ENCODE peak calls at places on chromosome 5, in five cellular contexts. Y is hepatocyte, T is IMR-90, N is K562, W is mammary epithelial cell. I is an unnamed sample.

GRCh38 chr5:89353837-89354551 is 471.0 kb upstream of the MEF2C start:
- DNase-seq in Y (no peak), T (no peak), N (no peak), W (no peak), I (no peak)

GRCh38 chr5:81021486-81021885 is 61.3 kb downstream of the RASGRF2 start:
- DNase-seq in Y (no peak), T (no peak), N (no peak), W (peak; percentile 30), I (no peak)

GRCh38 chr5:133246376-133247144 is 194.7 kb downstream of the HSPA4 start:
- DNase-seq in Y (no peak), T (peak; percentile 20), N (no peak), W (no peak), I (no peak)

GRCh38 chr5:176675676-176676360 is 28.5 kb downstream of the TSPAN17 start:
- DNase-seq in Y (no peak), T (no peak), N (peak; percentile 67), W (no peak), I (no peak)

GRCh38 chr5:92548351-92548750 is 1032.7 kb downstream of the NR2F1-AS1 start:
- DNase-seq in Y (no peak), T (peak; percentile 88), N (no peak), W (no peak), I (no peak)

GRCh38 chr5:108381034-108381954 is 604 bp downstream of the FBXL17 start:
- DNase-seq in Y (peak; percentile 86), T (peak; percentile 63), N (peak; percentile 59), W (peak; percentile 78), I (peak; percentile 82)

GRCh38 chr5:133392448-133392847 is 219.9 kb downstream of the FSTL4 start:
- DNase-seq in Y (no peak), T (no peak), N (no peak), W (no peak), I (no peak)

GRCh38 chr5:74396913-74397606 is 243.5 kb downstream of the ENC1 start:
- DNase-seq in Y (no peak), T (no peak), N (no peak), W (no peak), I (no peak)

GRCh38 chr5:127517480-127518318 is at the start of gene PRRC1:
- DNase-seq in Y (peak; percentile 94), T (peak; percentile 81), N (peak; percentile 91), W (peak; percentile 77), I (peak; percentile 87)

GRCh38 chr5:90421136-90421535 is 11.6 kb upstream of the CETN3 start:
- DNase-seq in Y (peak; percentile 42), T (peak; percentile 6), N (no peak), W (no peak), I (peak; percentile 19)

GRCh38 chr5:149614034-149614907 is 33.0 kb downstream of the ARHGEF37 start:
- DNase-seq in Y (no peak), T (no peak), N (no peak), W (no peak), I (no peak)

GRCh38 chr5:103638979-103639378 is 76.4 kb upstream of the NUDT12 start:
- DNase-seq in Y (no peak), T (no peak), N (no peak), W (no peak), I (no peak)

GRCh38 chr5:142322747-142323479 is 1.9 kb downstream of the SPRY4 start:
- DNase-seq in Y (no peak), T (peak; percentile 69), N (no peak), W (peak; percentile 22), I (no peak)

GRCh38 chr5:66010476-66010875 is 84.1 kb downstream of the ERBIN start:
- DNase-seq in Y (no peak), T (peak; percentile 39), N (no peak), W (peak; percentile 64), I (peak; percentile 12)

GRCh38 chr5:50711280-50711679 is 44.8 kb downstream of the PARP8 start:
- DNase-seq in Y (peak; percentile 9), T (peak; percentile 8), N (no peak), W (no peak), I (peak; percentile 80)

GRCh38 chr5:145978171-145978570 is 41.8 kb downstream of the SH3RF2 start:
- DNase-seq in Y (no peak), T (no peak), N (no peak), W (no peak), I (no peak)

GRCh38 chr5:94505327-94506080 is 112.9 kb downstream of the KIAA0825 start:
- DNase-seq in Y (no peak), T (no peak), N (no peak), W (no peak), I (no peak)

GRCh38 chr5:36692791-36693763 is 86.7 kb downstream of the SLC1A3 start:
- DNase-seq in Y (peak; percentile 90), T (peak; percentile 53), N (peak; percentile 69), W (peak; percentile 57), I (peak; percentile 34)

GRCh38 chr5:157689942-157690689 is 18.8 kb downstream of the C5orf52 start:
- DNase-seq in Y (no peak), T (no peak), N (no peak), W (no peak), I (no peak)

GRCh38 chr5:9356306-9356942 is 189.5 kb downstream of the SEMA5A start:
- DNase-seq in Y (no peak), T (peak; percentile 16), N (no peak), W (no peak), I (no peak)

GRCh38 chr5:37696190-37697021 is 143.4 kb downstream of the GDNF start:
- DNase-seq in Y (peak; percentile 23), T (peak; percentile 72), N (no peak), W (peak; percentile 82), I (no peak)

GRCh38 chr5:58773744-58774441 is 191.0 kb downstream of the RAB3C start:
- DNase-seq in Y (no peak), T (no peak), N (no peak), W (no peak), I (no peak)

GRCh38 chr5:124737651-124738050 is 8.8 kb downstream of the ZNF608 start:
- DNase-seq in Y (no peak), T (no peak), N (no peak), W (no peak), I (no peak)

GRCh38 chr5:172707285-172708182 is 63.5 kb downstream of the DUSP1 start:
- DNase-seq in Y (peak; percentile 72), T (peak; percentile 76), N (no peak), W (peak; percentile 56), I (peak; percentile 57)

GRCh38 chr5:143931986-143932385 is 120.0 kb downstream of the HMHB1 start:
- DNase-seq in Y (no peak), T (no peak), N (no peak), W (peak; percentile 20), I (no peak)

GRCh38 chr5:150137997-150138396 is 17.6 kb downstream of the PDGFRB start:
- DNase-seq in Y (no peak), T (peak; percentile 65), N (no peak), W (no peak), I (no peak)

GRCh38 chr5:134554319-134555222 is 29.1 kb downstream of the JADE2 start:
- DNase-seq in Y (peak; percentile 74), T (peak; percentile 82), N (no peak), W (no peak), I (peak; percentile 60)

GRCh38 chr5:61254969-61255555 is 77.0 kb upstream of the ZSWIM6 start:
- DNase-seq in Y (peak; percentile 18), T (no peak), N (no peak), W (peak; percentile 78), I (no peak)

DNA sequence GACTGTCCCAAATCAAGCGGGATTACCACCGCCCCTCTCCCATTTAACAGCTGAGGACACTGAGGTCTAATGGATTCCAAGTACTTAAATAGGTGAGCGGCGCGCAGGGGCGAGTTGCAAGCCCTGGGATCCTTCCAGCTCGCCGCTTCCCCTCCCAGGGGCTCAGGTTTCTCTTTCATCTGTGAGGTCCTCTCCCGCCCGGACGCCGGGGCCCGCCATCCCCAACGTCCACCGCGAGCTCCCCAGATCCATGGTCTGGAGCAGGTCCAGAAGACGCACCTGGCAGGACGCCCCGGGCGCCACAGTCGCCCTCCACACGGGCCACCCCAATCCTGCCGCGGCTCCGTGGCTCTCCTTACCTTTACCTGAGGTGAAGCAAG is 319 bp downstream of the STARD4 start:
- DNase-seq in Y (peak; percentile 56), T (peak; percentile 31), N (no peak), W (no peak), I (no peak)
- H2AFZ ChIP-seq in Y (peak overlapping the region; percentile 68), T (peak overlapping the region; percentile 90), N (peak overlapping the region; percentile 92), W (peak overlapping the region; percentile 69), I (peak overlapping the region; percentile 89)

GRCh38 chr5:141199359-141200235 is at the start of gene PCDHB11:
- DNase-seq in Y (no peak), T (no peak), N (no peak), W (peak; percentile 17), I (peak; percentile 18)
- H3K4me3 ChIP-seq in Y (no peak within 1 kb of the TSS), T (peak within 1 kb of the TSS; percentile 25), N (no peak within 1 kb of the TSS), W (no peak within 1 kb of the TSS), I (no peak within 1 kb of the TSS)

GRCh38 chr5:43105369-43106289 is 15.1 kb upstream of the ZNF131 start:
- DNase-seq in Y (peak; percentile 95), T (peak; percentile 96), N (peak; percentile 92), W (peak; percentile 88), I (peak; percentile 93)
- H2AFZ ChIP-seq in Y (peak overlapping the region; percentile 41), T (peak overlapping the region; percentile 88), N (peak overlapping the region; percentile 99), W (peak overlapping the region; percentile 94), I (peak overlapping the region; percentile 96)

DNA sequence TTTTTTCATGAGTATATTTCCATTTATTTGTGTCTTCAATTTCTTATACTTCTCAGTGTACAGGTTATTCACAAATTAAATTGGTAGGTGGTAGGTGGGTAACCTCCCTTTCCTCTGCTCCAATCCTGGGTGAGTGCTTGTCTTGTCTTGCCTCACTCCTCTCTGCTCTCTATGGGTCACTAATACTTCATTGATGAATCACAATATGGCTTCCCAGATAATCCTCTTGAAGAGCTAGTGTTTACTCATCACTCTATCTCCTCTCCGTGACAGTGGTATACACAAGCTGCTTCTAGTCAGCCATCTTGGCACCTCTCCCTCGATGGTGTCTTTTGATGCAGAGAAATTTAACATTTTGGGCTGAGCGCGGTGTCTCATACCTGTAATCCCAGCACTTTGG is 331.8 kb upstream of the NMUR2 start:
- DNase-seq in Y (no peak), T (no peak), N (no peak), W (peak; percentile 17), I (no peak)
- H3K4me3 ChIP-seq in Y (no peak overlapping the region), T (no peak overlapping the region), N (no peak overlapping the region), W (no peak overlapping the region), I (no peak overlapping the region)

GRCh38 chr5:72468606-72469005 is 38.6 kb downstream of the ZNF366 start:
- DNase-seq in Y (no peak), T (no peak), N (peak; percentile 12), W (no peak), I (no peak)

GRCh38 chr5:72467987-72468386 is 39.2 kb downstream of the ZNF366 start:
- DNase-seq in Y (no peak), T (peak; percentile 40), N (no peak), W (peak; percentile 76), I (no peak)

GRCh38 chr5:72465601-72466563 is 41.3 kb downstream of the ZNF366 start:
- DNase-seq in Y (no peak), T (peak; percentile 75), N (no peak), W (peak; percentile 58), I (no peak)

GRCh38 chr5:72465068-72465467 is 42.1 kb downstream of the ZNF366 start:
- DNase-seq in Y (no peak), T (no peak), N (no peak), W (no peak), I (no peak)

GRCh38 chr5:72467421-72467820 is 39.8 kb downstream of the ZNF366 start:
- DNase-seq in Y (no peak), T (no peak), N (no peak), W (no peak), I (no peak)
- H2AFZ ChIP-seq in Y (no peak overlapping the region), T (no peak overlapping the region), N (peak overlapping the region; percentile 69), W (peak overlapping the region; percentile 27), I (no peak overlapping the region)

I was measured in OCI-LY7.